ENCODE peak calls at places on chromosome 11, in six cellular contexts. Y is sigmoid colon, O is NB4, D is lung, V is GM13977, R is cardiac muscle cell. S is an unnamed sample.
A peak's percentile ranks its signal among the peaks of the same experiment; 100 is the strongest.

GRCh38 chr11:45805305-45806071 is 539 bp downstream of the SLC35C1 start:
- DNase-seq in Y (peak; percentile 77), O (peak; percentile 60), D (peak; percentile 54), V (no peak), R (peak; percentile 25), S (no peak)

GRCh38 chr11:129115652-129116585 is 76.2 kb downstream of the ARHGAP32 start:
- DNase-seq in Y (no peak), O (no peak), D (no peak), V (no peak), R (no peak), S (no peak)

GRCh38 chr11:199004-199581 is 6.2 kb downstream of the SCGB1C1 start:
- DNase-seq in Y (peak; percentile 56), O (no peak), D (peak; percentile 27), V (no peak), R (no peak), S (peak; percentile 3)

GRCh38 chr11:66880484-66881211 is 23.8 kb downstream of the LRFN4 start:
- DNase-seq in Y (no peak), O (no peak), D (no peak), V (no peak), R (peak; percentile 39), S (no peak)

GRCh38 chr11:118792642-118793124 is 1.7 kb upstream of the DDX6 start:
- DNase-seq in Y (peak; percentile 91), O (peak; percentile 98), D (peak; percentile 84), V (peak; percentile 85), R (peak; percentile 86), S (peak; percentile 84)

GRCh38 chr11:120131941-120132644 is 5.8 kb downstream of the TRIM29 start:
- DNase-seq in Y (peak; percentile 54), O (no peak), D (no peak), V (no peak), R (no peak), S (no peak)

GRCh38 chr11:35650467-35650866 is 12.1 kb upstream of the TRIM44 start:
- DNase-seq in Y (no peak), O (no peak), D (no peak), V (no peak), R (no peak), S (no peak)

GRCh38 chr11:67276821-67277230 is 10.6 kb downstream of the GRK2 start:
- DNase-seq in Y (peak; percentile 74), O (peak; percentile 98), D (no peak), V (no peak), R (peak; percentile 23), S (peak; percentile 83)

GRCh38 chr11:121249039-121249663 is 43.4 kb upstream of the SC5D start:
- DNase-seq in Y (no peak), O (peak; percentile 40), D (no peak), V (peak; percentile 73), R (peak; percentile 53), S (peak; percentile 9)

GRCh38 chr11:94767701-94768601 is at the start of gene AMOTL1:
- DNase-seq in Y (peak; percentile 96), O (peak; percentile 87), D (peak; percentile 91), V (peak; percentile 49), R (peak; percentile 88), S (peak; percentile 69)
- TF ChIP-seq CTCF in Y (no peak), O (no peak), D (no peak), V (no peak), R (no peak), S (no peak)

DNA sequence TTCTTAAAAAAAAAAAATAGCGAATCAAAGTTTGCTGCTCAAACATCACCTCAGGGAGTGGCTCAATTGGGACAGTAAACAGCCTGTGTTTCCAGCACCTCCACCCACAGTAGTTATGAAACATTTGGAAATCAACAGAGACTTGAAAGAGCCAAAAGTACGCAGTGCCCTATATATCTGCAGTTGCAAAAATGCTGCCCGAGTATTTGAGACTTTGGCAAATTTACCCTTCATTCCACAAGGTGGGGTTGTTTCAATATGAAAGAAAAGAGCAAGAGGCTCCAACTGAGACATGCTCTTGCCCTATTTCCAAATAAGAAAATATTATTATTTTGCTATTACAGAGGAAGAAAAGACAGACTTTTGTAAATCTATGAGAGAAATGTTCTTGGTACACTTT is 851.1 kb upstream of the RAG2 start:
- DNase-seq in Y (no peak), O (peak; percentile 58), D (no peak), V (no peak), R (peak; percentile 64), S (no peak)
- TF ChIP-seq CTCF in Y (no peak), O (peak; percentile 45), D (no peak), V (peak; percentile 47), R (peak; percentile 67), S (no peak)

DNA sequence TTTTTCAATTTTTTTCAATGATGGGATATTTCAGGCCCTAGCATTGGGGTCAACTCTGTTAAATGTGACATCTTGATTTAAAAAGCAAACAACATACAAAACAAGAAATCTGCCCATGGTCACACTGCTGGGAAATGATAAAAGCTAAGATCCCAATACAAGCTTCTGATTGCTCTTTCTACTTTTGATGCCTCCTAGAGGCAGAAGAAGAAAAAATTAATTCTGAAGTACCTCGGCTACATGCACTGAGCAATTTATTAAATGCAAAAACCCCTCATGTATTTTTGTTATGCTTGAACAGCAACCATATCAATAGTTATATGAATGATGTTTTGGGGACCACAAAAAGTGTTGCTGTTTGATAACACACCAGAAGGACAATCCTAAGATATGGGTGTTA is 342.1 kb upstream of the NARS2 start:
- DNase-seq in Y (no peak), O (no peak), D (no peak), V (no peak), R (no peak), S (no peak)
- TF ChIP-seq CTCF in Y (no peak), O (no peak), D (no peak), V (no peak), R (peak; percentile 24), S (no peak)

GRCh38 chr11:116499396-116500001 is 273.3 kb downstream of the BUD13 start:
- DNase-seq in Y (peak; percentile 91), O (peak; percentile 76), D (peak; percentile 75), V (peak; percentile 86), R (peak; percentile 94), S (peak; percentile 83)

GRCh38 chr11:116498161-116498560 is 274.6 kb downstream of the BUD13 start:
- DNase-seq in Y (no peak), O (no peak), D (no peak), V (no peak), R (no peak), S (no peak)

GRCh38 chr11:116501728-116502127 is 271.1 kb downstream of the BUD13 start:
- DNase-seq in Y (no peak), O (no peak), D (no peak), V (no peak), R (no peak), S (no peak)

GRCh38 chr11:116500833-116501622 is 271.8 kb downstream of the BUD13 start:
- DNase-seq in Y (no peak), O (no peak), D (no peak), V (no peak), R (no peak), S (no peak)

GRCh38 chr11:116500002-116500832 is 272.6 kb downstream of the BUD13 start:
- DNase-seq in Y (no peak), O (no peak), D (no peak), V (no peak), R (no peak), S (no peak)
- TF ChIP-seq CTCF in Y (no peak), O (no peak), D (no peak), V (no peak), R (no peak), S (no peak)

S was measured in activated CD8-positive, alpha-beta T cell treated with anti-CD3 and anti-CD28 coated beads for 36 hours.